ENCODE peak calls at places on chromosomes 1 and 21, in six cellular contexts. F is AG04450, J is suprapubic skin, W is neural crest cell, L is AG09309, B is progenitor cell of endocrine pancreas. Z is an unnamed sample.

GRCh38 chr1:185074307-185074706 is 28.9 kb downstream of the RNF2 start:
- DNase-seq in J (no peak), W (no peak), F (no peak), L (no peak), B (no peak), Z (no peak)

GRCh38 chr1:160670701-160671100 is 23.9 kb upstream of the SLAMF1 start:
- DNase-seq in J (no peak), F (no peak), L (no peak), W (no peak), B (no peak), Z (no peak)

GRCh38 chr1:30748098-30748698 is 9.4 kb downstream of the LAPTM5 start:
- DNase-seq in B (no peak), F (no peak), W (no peak), J (no peak), L (no peak), Z (no peak)

GRCh38 chr1:214970016-214970415 is 112.5 kb upstream of the KCNK2 start:
- DNase-seq in F (no peak), B (no peak), W (no peak), J (no peak), L (no peak), Z (no peak)

GRCh38 chr1:20723537-20724363 is 5.9 kb upstream of the KIF17 start:
- DNase-seq in L (no peak), B (no peak), J (peak; percentile 65), W (no peak), F (no peak), Z (no peak)

GRCh38 chr1:33377013-33377412 is 53.9 kb downstream of the PHC2 start:
- DNase-seq in B (no peak), F (no peak), W (no peak), J (no peak), L (no peak), Z (no peak)

GRCh38 chr1:77271851-77272250 is 10.0 kb upstream of the AK5 start:
- DNase-seq in L (peak; percentile 37), B (no peak), J (no peak), F (no peak), W (no peak), Z (no peak)

GRCh38 chr1:20411196-20411980 is 74.6 kb downstream of the CAMK2N1 start:
- DNase-seq in L (peak; percentile 58), F (peak; percentile 79), J (peak; percentile 53), W (no peak), B (no peak), Z (no peak)

GRCh38 chr1:5711956-5712645 is 280.1 kb downstream of the NPHP4 start:
- DNase-seq in F (no peak), J (peak; percentile 54), B (no peak), L (no peak), W (no peak), Z (no peak)

GRCh38 chr1:106620521-106620954 is 435.9 kb upstream of the PRMT6 start:
- DNase-seq in L (peak; percentile 71), W (no peak), B (no peak), J (no peak), F (no peak), Z (no peak)

GRCh38 chr1:182192215-182192614 is 130.7 kb upstream of the ZNF648 start:
- DNase-seq in J (no peak), W (no peak), L (no peak), B (no peak), F (no peak), Z (no peak)

DNA sequence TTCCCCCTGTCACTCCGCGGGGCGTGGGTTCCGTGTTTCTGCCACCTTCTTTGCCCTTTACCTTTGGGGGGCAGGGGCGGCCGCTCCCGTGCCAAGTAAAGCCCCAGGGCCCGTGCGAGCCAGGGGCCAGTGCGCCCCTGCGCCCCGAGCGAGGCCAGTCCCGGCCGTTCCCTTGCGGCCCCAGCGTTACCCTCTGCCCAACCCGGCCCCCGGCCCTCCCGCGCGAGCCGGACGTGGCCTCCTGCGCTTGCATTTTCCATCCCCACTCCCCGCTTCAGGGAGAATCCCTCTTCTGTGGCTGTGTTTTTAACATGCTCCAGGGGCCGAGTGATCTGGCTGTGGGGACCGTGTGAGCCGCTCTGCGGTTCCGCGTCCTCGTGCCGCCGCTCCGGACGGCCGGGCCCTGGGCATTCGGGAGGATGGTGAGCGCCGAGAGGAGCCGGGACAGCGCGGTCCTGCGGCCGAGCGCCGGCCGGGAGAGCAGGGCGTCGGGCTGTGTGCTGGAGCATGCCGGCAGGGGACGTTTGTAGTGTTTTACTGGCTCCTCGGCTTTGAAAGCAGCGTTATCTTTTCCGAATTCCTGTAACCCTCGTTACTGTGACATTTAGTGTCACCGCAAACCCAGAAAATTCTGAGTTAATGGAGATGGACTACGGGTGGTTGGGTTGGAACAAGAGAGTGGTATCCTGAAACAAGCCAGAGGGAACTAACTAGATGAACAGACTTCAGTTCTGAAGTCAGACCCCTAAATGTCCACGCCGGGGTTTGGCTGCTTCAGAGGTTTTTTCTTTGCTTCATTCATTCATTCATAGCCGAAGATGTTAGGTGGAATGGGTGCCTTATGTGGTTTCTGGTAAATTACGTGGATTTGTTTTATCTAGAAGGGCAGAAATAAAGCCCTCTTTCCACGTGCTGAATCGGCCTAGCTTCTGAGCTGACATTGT is 1.1 kb downstream of the GALNT2 start:
- DNase-seq in J (no peak), B (peak; percentile 18), F (no peak), L (no peak), W (peak; percentile 35), Z (no peak)
- TF ChIP-seq CTCF in J (no peak), B (no peak), F (peak; percentile 20), L (peak; percentile 13), W (no peak), Z (no peak)

DNA sequence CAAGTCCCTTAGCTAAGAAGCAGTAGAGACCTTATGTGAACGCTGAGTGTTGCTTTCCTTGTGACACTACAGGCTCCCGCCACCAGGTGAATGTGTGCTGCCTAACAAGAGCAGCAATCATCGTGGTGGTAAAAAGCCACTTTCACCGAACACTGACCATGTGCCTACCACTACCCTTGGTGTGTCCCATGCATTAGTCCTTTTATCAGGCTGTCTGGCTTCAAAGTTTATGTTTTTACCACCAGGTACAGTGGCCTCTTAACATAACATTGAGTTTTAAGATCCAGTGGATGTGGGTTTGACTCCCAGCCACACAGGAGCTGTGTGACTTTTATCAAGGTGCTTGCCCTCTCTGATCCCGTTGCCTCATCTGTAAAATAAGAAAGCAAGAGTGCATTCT is 1.7 kb downstream of the C1QB start:
- DNase-seq in L (no peak), F (no peak), W (no peak), B (no peak), J (no peak), Z (no peak)
- TF ChIP-seq CTCF in L (no peak), F (peak; percentile 12), W (peak; percentile 40), B (peak; percentile 42), J (no peak), Z (no peak)

DNA sequence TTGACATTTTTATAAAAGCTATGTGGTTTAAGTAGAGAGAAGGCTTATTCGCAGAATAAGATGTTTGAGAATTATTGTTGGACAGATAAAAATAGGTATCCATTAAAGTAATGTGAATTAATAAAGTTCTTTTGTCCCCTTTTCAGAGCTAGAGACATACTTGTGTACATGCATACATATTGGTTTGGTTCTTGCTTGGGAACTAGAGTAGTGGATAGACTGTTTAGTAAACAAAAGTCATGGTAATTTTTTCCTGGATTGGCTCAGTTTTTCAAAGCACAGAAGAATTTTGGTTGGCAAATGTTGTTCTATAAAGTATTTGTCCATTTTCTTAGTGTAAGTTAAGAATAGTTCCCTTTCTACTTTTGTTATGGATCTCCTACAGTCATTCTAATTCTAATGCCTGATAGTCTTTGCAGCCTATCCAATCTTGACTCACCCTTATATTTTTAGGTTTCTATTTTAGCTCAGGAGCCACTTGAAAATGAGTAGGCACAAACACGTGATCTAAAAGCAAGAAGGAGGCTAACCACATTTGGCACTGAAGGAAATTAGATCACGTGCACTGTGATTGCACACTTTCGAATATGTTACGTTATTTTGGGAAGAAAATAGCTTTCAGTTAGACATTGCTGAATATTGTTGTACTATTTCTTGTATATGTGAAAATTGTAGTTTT is 47.0 kb downstream of the RABGAP1L start:
- DNase-seq in W (no peak), J (no peak), F (no peak), B (no peak), L (no peak), Z (no peak)
- TF ChIP-seq CTCF in W (no peak), J (no peak), F (no peak), B (no peak), L (no peak), Z (no peak)

GRCh38 chr21:41786521-41786987 is 19.7 kb upstream of the RIPK4 start:
- DNase-seq in L (peak; percentile 98), B (no peak), J (no peak), W (no peak), F (no peak), Z (no peak)
- TF ChIP-seq CTCF in L (no peak), B (no peak), J (no peak), W (no peak), F (no peak), Z (no peak)

DNA sequence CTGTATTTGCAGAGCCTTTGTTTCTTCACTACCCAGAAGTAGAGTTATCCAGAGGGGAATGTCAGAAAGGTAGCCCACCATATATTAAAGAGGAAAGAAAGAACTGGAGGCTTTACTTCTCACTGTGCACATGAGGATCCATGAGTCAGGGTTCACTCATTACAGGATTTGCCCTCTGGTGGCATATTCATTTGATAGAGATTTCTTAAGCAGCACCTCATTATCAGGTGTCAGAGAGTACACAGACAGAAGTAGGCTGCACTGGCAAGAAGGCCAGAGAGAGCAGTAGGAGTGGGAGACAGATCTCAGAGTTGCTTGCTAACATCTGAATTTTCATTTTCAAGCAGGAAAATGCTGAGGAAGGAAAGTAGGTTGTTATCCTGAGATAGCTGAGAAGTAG is 123.8 kb downstream of the PIK3R3 start:
- DNase-seq in F (no peak), J (no peak), B (no peak), W (no peak), L (no peak), Z (no peak)
- TF ChIP-seq CTCF in F (no peak), J (no peak), B (no peak), W (no peak), L (no peak), Z (no peak)

DNA sequence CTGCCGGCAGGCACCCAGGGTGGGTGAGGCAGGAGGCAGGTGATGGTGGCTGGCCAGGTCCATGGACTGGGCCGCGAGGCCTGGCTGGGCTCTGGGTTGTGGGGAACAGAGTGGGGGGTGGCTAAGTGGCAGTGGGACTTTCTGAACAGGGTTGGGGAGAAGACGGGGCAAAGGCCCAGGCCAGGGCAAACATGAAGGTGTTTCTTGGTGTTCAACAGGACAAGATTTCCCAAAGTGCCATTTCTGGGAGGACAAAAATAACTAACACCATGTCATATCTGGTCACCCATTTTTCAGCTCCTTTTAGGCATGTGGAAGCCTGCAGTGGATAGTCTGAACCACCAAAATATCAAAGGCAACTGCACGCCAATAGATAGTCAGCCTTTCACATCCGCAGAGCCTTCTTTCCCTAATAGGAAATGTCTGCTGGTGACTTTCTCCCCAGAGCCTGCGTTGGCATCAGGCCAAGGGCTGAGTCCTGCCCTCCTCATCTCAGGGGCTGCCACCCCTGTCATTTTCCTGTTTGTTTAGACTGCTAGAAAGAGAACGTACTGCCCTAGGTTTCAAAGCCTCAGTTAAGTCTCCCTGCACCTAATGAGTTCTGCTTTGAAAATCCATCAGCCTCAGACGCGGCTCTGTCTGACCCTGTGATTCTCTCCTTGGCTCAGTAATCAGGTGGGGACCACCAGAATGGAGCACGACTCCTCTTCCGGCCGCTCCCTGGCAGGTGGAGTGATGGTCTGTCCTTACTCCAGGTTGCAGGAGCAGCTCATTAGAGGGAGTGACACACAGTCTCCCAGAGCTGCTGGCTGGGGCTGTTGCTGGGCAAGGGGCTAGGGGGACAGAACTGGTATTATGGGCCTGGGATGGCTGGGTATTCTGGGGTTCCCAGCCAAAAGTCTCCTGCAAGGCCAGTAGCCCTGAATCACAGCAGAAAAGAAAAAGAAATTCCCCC is 27.1 kb downstream of the STUM start:
- DNase-seq in B (no peak), F (no peak), W (no peak), J (no peak), L (no peak), Z (no peak)
- TF ChIP-seq CTCF in B (no peak), F (no peak), W (no peak), J (no peak), L (no peak), Z (no peak)

GRCh38 chr1:115107501-115108260 is 18.4 kb upstream of the TSPAN2 start:
- DNase-seq in L (peak; percentile 51), B (no peak), W (no peak), F (peak; percentile 34), J (no peak), Z (no peak)

GRCh38 chr1:115105836-115106235 is 16.5 kb upstream of the TSPAN2 start:
- DNase-seq in L (no peak), B (no peak), F (no peak), J (no peak), W (no peak), Z (no peak)
- TF ChIP-seq CTCF in L (no peak), B (no peak), F (no peak), J (no peak), W (no peak), Z (no peak)